ENCODE peak calls at places on chromosomes 4 and X, in ten cellular contexts. P is stimulated activated CD4-positive, alpha-beta T cell treated with anti-CD3 and anti-CD28 coated beads, Interleukin-15, amount 100 ng/mL, for 1 hour; I is tibial nerve; V is T-helper 17 cell; W is NCI-H2171 treated with DMSO at 0.1 percent for 48 hours; A is effector CD4-positive, alpha-beta T cell; L is CD4-positive, CD25-positive, alpha-beta regulatory T cell; M is epithelial cell of esophagus; J is fibroblast of the conjunctiva; C is hepatocyte. D is an unnamed sample.

GRCh38 chr4:58776627-58777026 is 1666.4 kb upstream of the IGFBP7 start:
- DNase-seq in P (no peak), I (no peak), V (no peak), W (no peak), A (no peak), L (no peak), M (peak), J (no peak), C (peak), D (peak)

GRCh38 chr4:53653484-53654053 is 62.3 kb upstream of the LNX1 start:
- DNase-seq in P (no peak), I (no peak), V (no peak), W (peak), A (no peak), L (no peak), M (peak), J (no peak), C (peak), D (no peak)

GRCh38 chr4:55554453-55555030 is 7.8 kb upstream of the CLOCK start:
- DNase-seq in P (no peak), I (no peak), V (no peak), W (peak), A (no peak), L (peak), M (peak), J (peak), C (peak), D (peak)

GRCh38 chrX:1400049-1400448 is 8.1 kb upstream of the SLC25A6 start:
- DNase-seq in P (no peak), I (no peak), V (no peak), W (no peak), A (no peak), L (no peak), M (no peak), J (no peak), C (no peak), D (no peak)

GRCh38 chr4:1463088-1463926 is 57.1 kb upstream of the NKX1-1 start:
- DNase-seq in P (no peak), I (no peak), V (no peak), W (no peak), A (no peak), L (no peak), M (no peak), J (no peak), C (peak), D (peak)

GRCh38 chr4:144831971-144832370 is 186.0 kb downstream of the HHIP start:
- DNase-seq in P (no peak), I (no peak), V (no peak), W (no peak), A (no peak), L (no peak), M (peak), J (no peak), C (no peak), D (no peak)

GRCh38 chrX:74118503-74118902 is 185.5 kb upstream of the ZCCHC13 start:
- DNase-seq in P (no peak), I (no peak), V (no peak), W (no peak), A (no peak), L (no peak), M (peak), J (no peak), C (no peak), D (no peak)

GRCh38 chr4:185796176-185796575 is 15.8 kb downstream of the SORBS2 start:
- DNase-seq in P (no peak), I (no peak), V (no peak), W (no peak), A (no peak), L (no peak), M (no peak), J (no peak), C (no peak), D (no peak)

GRCh38 chrX:39731735-39732134 is 366.0 kb downstream of the BCOR start:
- DNase-seq in P (no peak), I (no peak), V (no peak), W (no peak), A (no peak), L (no peak), M (no peak), J (no peak), C (no peak), D (no peak)

GRCh38 chr4:113476800-113477199 is 284.7 kb downstream of the CAMK2D start:
- DNase-seq in P (no peak), I (no peak), V (no peak), W (no peak), A (no peak), L (peak), M (peak), J (no peak), C (no peak), D (peak)

GRCh38 chr4:98474408-98474844 is 184.0 kb downstream of the TSPAN5 start:
- DNase-seq in P (no peak), I (no peak), V (no peak), W (no peak), A (no peak), L (no peak), M (peak), J (peak), C (no peak), D (peak)

GRCh38 chr4:10008208-10009005 is 12.9 kb downstream of the SLC2A9 start:
- DNase-seq in P (no peak), I (no peak), V (no peak), W (no peak), A (no peak), L (no peak), M (peak), J (no peak), C (no peak), D (no peak)

GRCh38 chr4:5940470-5941203 is 47.8 kb upstream of the CRMP1 start:
- DNase-seq in P (no peak), I (no peak), V (no peak), W (peak), A (no peak), L (no peak), M (no peak), J (no peak), C (no peak), D (peak)

GRCh38 chr4:169115897-169116254 is 105.8 kb upstream of the CBR4 start:
- DNase-seq in P (no peak), I (no peak), V (no peak), W (no peak), A (no peak), L (no peak), M (peak), J (peak), C (peak), D (peak)

GRCh38 chr4:88522702-88523324 is 763 bp downstream of the PYURF start:
- DNase-seq in P (no peak), I (peak), V (no peak), W (no peak), A (no peak), L (peak), M (peak), J (no peak), C (peak), D (peak)

GRCh38 chr4:39712819-39713607 is 15.1 kb downstream of the UBE2K start:
- DNase-seq in P (no peak), I (no peak), V (no peak), W (no peak), A (no peak), L (no peak), M (no peak), J (no peak), C (no peak), D (no peak)

GRCh38 chrX:72245461-72246089 is 6.7 kb upstream of the ERCC6L start:
- DNase-seq in P (no peak), I (peak), V (peak), W (peak), A (peak), L (peak), M (peak), J (peak), C (peak), D (peak)

GRCh38 chr4:150573534-150573933 is 8.4 kb upstream of the MAB21L2 start:
- DNase-seq in P (no peak), I (no peak), V (no peak), W (no peak), A (no peak), L (no peak), M (peak), J (no peak), C (no peak), D (peak)

GRCh38 chr4:177001271-177002175 is 208.8 kb upstream of the VEGFC start:
- DNase-seq in P (no peak), I (no peak), V (no peak), W (no peak), A (no peak), L (no peak), M (peak), J (no peak), C (no peak), D (peak)

GRCh38 chrX:126799059-126799458 is 20.5 kb upstream of the PRR32 start:
- DNase-seq in P (no peak), I (no peak), V (no peak), W (no peak), A (no peak), L (no peak), M (peak), J (no peak), C (no peak), D (peak)

GRCh38 chr4:38013461-38014366 is 53.5 kb downstream of the PTTG2 start:
- DNase-seq in P (no peak), I (no peak), V (no peak), W (no peak), A (no peak), L (no peak), M (peak), J (peak), C (no peak), D (peak)

GRCh38 chr4:25425361-25425760 is 48.3 kb downstream of the ANAPC4 start:
- DNase-seq in P (no peak), I (no peak), V (no peak), W (no peak), A (no peak), L (no peak), M (no peak), J (no peak), C (no peak), D (no peak)

GRCh38 chrX:80879916-80880315 is 70.2 kb upstream of the BRWD3 start:
- DNase-seq in P (no peak), I (no peak), V (no peak), W (peak), A (no peak), L (no peak), M (no peak), J (no peak), C (no peak), D (peak)

GRCh38 chr4:5292091-5292490 is 240.8 kb downstream of the STK32B start:
- DNase-seq in P (no peak), I (no peak), V (no peak), W (no peak), A (no peak), L (no peak), M (no peak), J (no peak), C (no peak), D (no peak)